ENCODE peak calls at places on chromosomes 11 and 22, in ten cellular contexts. F, Z, D, T, H, L, N, M, C and G are unnamed samples.

GRCh38 chr11:17905477-17905876 is 107.4 kb downstream of the SERGEF start:
- DNase-seq in F (no peak), Z (no peak), D (no peak), T (no peak), H (no peak), L (no peak), N (no peak), M (no peak), C (no peak), G (no peak)

GRCh38 chr11:13033760-13034533 is 24.8 kb downstream of the RASSF10 start:
- DNase-seq in F (no peak), Z (no peak), D (no peak), T (no peak), H (no peak), L (no peak), N (no peak), M (no peak), C (no peak), G (no peak)

GRCh38 chr11:114354076-114354475 is 46.2 kb downstream of the C11orf71 start:
- DNase-seq in F (no peak), Z (no peak), D (peak; percentile 94), T (no peak), H (no peak), L (no peak), N (no peak), M (no peak), C (peak; percentile 59), G (no peak)

GRCh38 chr11:131658414-131658813 is 288.0 kb downstream of the NTM start:
- DNase-seq in F (no peak), Z (no peak), D (no peak), T (no peak), H (no peak), L (no peak), N (no peak), M (no peak), C (no peak), G (no peak)

GRCh38 chr22:38107692-38108515 is 2.6 kb downstream of the BAIAP2L2 start:
- DNase-seq in F (no peak), Z (no peak), D (no peak), T (no peak), H (no peak), L (peak; percentile 40), N (no peak), M (peak; percentile 81), C (peak; percentile 52), G (no peak)

GRCh38 chr11:43830928-43831440 is 49.6 kb upstream of the ALKBH3 start:
- DNase-seq in F (peak; percentile 65), Z (no peak), D (peak; percentile 100), T (no peak), H (no peak), L (peak; percentile 25), N (no peak), M (no peak), C (peak; percentile 90), G (no peak)

GRCh38 chr11:41720761-41721160 is 261.3 kb upstream of the LRRC4C start:
- DNase-seq in F (no peak), Z (no peak), D (no peak), T (no peak), H (no peak), L (no peak), N (no peak), M (no peak), C (no peak), G (no peak)

GRCh38 chr22:31001124-31001770 is 32.2 kb downstream of the TUG1 start:
- DNase-seq in F (no peak), Z (no peak), D (no peak), T (no peak), H (no peak), L (no peak), N (no peak), M (no peak), C (no peak), G (no peak)

GRCh38 chr11:67732045-67732787 is 57.8 kb upstream of the ALDH3B2 start:
- DNase-seq in F (no peak), Z (no peak), D (no peak), T (no peak), H (peak; percentile 68), L (no peak), N (no peak), M (peak; percentile 26), C (peak; percentile 56), G (peak; percentile 76)

GRCh38 chr22:29055192-29055830 is 6.3 kb downstream of the C22orf31 start:
- DNase-seq in F (no peak), Z (no peak), D (no peak), T (no peak), H (no peak), L (no peak), N (no peak), M (no peak), C (no peak), G (no peak)

GRCh38 chr11:128764617-128765095 is 70.8 kb downstream of the FLI1 start:
- DNase-seq in F (no peak), Z (no peak), D (no peak), T (no peak), H (no peak), L (peak; percentile 89), N (no peak), M (peak; percentile 79), C (no peak), G (no peak)

GRCh38 chr11:2688381-2689231 is 11.2 kb downstream of the KCNQ1OT1 start:
- DNase-seq in F (no peak), Z (no peak), D (no peak), T (peak; percentile 13), H (no peak), L (no peak), N (peak; percentile 62), M (peak; percentile 7), C (no peak), G (no peak)

GRCh38 chr11:113895367-113896155 is 9.0 kb upstream of the HTR3B start:
- DNase-seq in F (no peak), Z (no peak), D (no peak), T (no peak), H (no peak), L (no peak), N (no peak), M (no peak), C (no peak), G (no peak)

GRCh38 chr11:125072210-125072960 is 9.3 kb downstream of the SLC37A2 start:
- DNase-seq in F (peak; percentile 54), Z (no peak), D (no peak), T (no peak), H (no peak), L (no peak), N (peak; percentile 84), M (no peak), C (no peak), G (no peak)

GRCh38 chr11:64803846-64804345 is 882 bp upstream of the MAP4K2 start:
- DNase-seq in F (no peak), Z (no peak), D (no peak), T (peak; percentile 37), H (no peak), L (no peak), N (no peak), M (no peak), C (no peak), G (no peak)

GRCh38 chr11:93738647-93739081 is 2.6 kb downstream of the TAF1D start:
- DNase-seq in F (peak; percentile 41), Z (no peak), D (no peak), T (no peak), H (no peak), L (no peak), N (no peak), M (no peak), C (no peak), G (no peak)
- TF ChIP-seq POLR2A in F (peak; percentile 19), Z (no peak), D (no peak), T (no peak), H (peak; percentile 71), L (no peak), N (no peak), M (no peak), C (no peak), G (no peak)

DNA sequence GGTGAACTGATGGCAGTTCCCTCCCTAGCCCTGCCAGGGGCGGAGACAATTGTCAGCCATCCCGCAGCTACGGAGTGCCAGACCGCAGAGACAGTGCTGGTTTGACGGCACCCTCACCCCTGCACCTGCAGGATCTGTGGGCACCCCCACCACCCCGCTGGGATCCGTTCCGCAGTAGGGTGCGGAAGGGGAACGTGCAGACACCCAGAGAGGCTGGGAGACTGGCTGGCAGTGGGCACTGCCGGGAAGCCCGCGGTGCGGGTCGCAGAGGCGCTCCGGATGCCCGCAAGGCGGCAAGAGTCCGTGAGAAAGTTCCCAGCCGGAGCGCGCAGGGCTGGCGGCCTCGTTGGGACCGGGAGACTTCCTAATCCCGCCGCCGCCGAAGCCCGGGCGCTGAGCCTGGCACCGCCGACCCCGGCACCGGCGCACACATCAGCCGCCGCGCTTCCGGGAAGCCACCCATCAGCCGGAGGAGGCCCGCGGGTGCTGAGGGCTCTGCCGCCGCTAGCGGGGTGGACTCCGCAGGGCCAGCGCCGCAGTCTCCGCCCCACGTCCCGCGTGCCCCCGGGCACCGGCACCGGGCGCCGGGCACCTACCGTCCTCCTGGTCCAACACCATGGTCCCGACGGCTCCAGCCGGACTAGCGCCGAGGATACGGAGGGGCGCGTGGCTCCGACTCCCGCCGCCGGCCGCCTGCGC is 4.3 kb upstream of the LMO1 start:
- DNase-seq in F (no peak), Z (no peak), D (no peak), T (no peak), H (peak; percentile 73), L (no peak), N (peak; percentile 82), M (peak; percentile 39), C (no peak), G (no peak)
- H3K4me3 ChIP-seq in F (no peak overlapping the region), Z (peak overlapping the region; percentile 47), D (no peak overlapping the region), T (peak overlapping the region; percentile 29), H (peak overlapping the region; percentile 45), L (peak overlapping the region; percentile 67), N (peak overlapping the region; percentile 79), M (no peak overlapping the region), C (peak overlapping the region; percentile 79), G (peak overlapping the region; percentile 13)

GRCh38 chr22:23838686-23839468 is at the start of gene DERL3:
- DNase-seq in F (peak; percentile 99), Z (peak; percentile 92), D (peak; percentile 93), T (peak; percentile 93), H (peak; percentile 99), L (peak; percentile 99), N (peak; percentile 99), M (peak; percentile 99), C (peak; percentile 91), G (peak; percentile 99)
- TF ChIP-seq POLR2A in F (no peak), Z (no peak), D (no peak), T (no peak), H (no peak), L (no peak), N (no peak), M (peak; percentile 34), C (no peak), G (no peak)

DNA sequence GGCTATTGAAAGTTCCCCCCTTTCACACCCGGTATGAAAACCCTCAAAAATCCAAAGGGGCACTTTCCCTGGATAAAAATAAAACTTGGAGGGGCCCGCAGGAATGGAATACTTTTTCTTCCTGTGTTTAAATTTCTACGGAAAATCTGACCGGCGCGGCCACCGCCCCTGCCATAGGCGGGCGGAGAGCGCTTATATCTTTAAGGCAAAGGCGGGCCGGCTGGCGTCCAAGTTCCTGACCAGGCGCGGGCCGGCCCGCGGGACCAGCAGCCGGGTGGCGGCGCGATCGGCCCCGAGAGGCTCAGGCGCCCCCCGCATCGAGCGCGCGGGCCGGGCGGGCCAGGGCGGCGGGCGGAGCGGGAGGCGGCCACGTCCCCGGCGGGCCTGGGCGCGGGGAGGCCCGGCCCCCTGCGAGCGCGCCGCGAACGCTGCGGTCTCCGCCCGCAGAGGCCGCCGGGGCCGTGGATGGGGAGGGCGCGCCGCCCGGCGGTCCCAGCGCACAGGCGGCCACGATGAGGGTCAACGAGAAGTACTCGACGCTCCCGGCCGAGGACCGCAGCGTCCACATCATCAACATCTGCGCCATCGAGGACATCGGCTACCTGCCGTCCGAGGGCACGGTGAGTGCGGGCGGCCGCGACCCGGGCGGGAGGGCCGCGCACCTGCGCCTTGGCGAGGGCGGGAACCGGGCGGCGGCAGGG is at the start of gene ANO1:
- DNase-seq in F (no peak), Z (no peak), D (peak; percentile 19), T (no peak), H (peak; percentile 61), L (peak; percentile 52), N (peak; percentile 51), M (no peak), C (no peak), G (no peak)
- H3K4me3 ChIP-seq in F (no peak within 1 kb of the TSS), Z (peak within 1 kb of the TSS; percentile 42), D (peak within 1 kb of the TSS; percentile 48), T (peak within 1 kb of the TSS; percentile 31), H (peak within 1 kb of the TSS; percentile 1), L (peak within 1 kb of the TSS; percentile 44), N (peak within 1 kb of the TSS; percentile 41), M (no peak within 1 kb of the TSS), C (peak within 1 kb of the TSS; percentile 38), G (no peak within 1 kb of the TSS)